ENCODE peak calls at places on chromosomes 13 and 19, in six cellular contexts. S is heart left ventricle, M is GM10248, G is HL-60, X is astrocyte, C is progenitor cell of endocrine pancreas. Z is an unnamed sample.

GRCh38 chr19:9940778-9941177 is 4.5 kb upstream of the OLFM2 start:
- DNase-seq in M (no peak), C (no peak), G (no peak), S (no peak), X (no peak), Z (no peak)

GRCh38 chr19:27773318-27774094 is 1439.4 kb downstream of the UQCRFS1 start:
- DNase-seq in G (no peak), S (no peak), M (no peak), C (no peak), X (no peak), Z (no peak)

GRCh38 chr13:42001580-42001979 is 40.7 kb upstream of the VWA8 start:
- DNase-seq in C (no peak), M (no peak), S (no peak), G (no peak), X (peak), Z (peak)

GRCh38 chr19:43691755-43692154 is 21.8 kb upstream of the PLAUR start:
- DNase-seq in X (no peak), M (no peak), C (no peak), S (no peak), G (no peak), Z (no peak)

GRCh38 chr19:32104465-32105235 is 240.8 kb upstream of the ZNF507 start:
- DNase-seq in G (no peak), S (no peak), X (peak), M (no peak), C (peak), Z (no peak)

GRCh38 chr13:111049791-111050538 is 65.1 kb upstream of the ARHGEF7 start:
- DNase-seq in M (no peak), C (no peak), S (no peak), X (no peak), G (no peak), Z (no peak)

GRCh38 chr19:46201413-46202310 is 27.9 kb upstream of the IGFL1 start:
- DNase-seq in G (no peak), X (no peak), C (no peak), M (no peak), S (no peak), Z (no peak)

GRCh38 chr13:46484561-46484960 is 68.4 kb upstream of the LRCH1 start:
- DNase-seq in C (no peak), X (no peak), S (no peak), M (no peak), G (no peak), Z (no peak)

GRCh38 chr19:45177817-45178261 is at the start of gene TRAPPC6A:
- DNase-seq in X (peak), S (no peak), G (peak), M (no peak), C (no peak), Z (no peak)

GRCh38 chr19:22919946-22920345 is 83.0 kb downstream of the ZNF728 start:
- DNase-seq in G (no peak), S (no peak), X (no peak), M (no peak), C (no peak), Z (no peak)

GRCh38 chr19:50371914-50372475 is 4.3 kb upstream of the NR1H2 start:
- DNase-seq in C (no peak), X (no peak), S (no peak), G (peak), M (no peak), Z (no peak)

GRCh38 chr13:113746671-113747070 is 12.4 kb upstream of the TMEM255B start:
- DNase-seq in S (no peak), G (no peak), C (no peak), M (no peak), X (no peak), Z (no peak)

GRCh38 chr19:13856530-13856929 is 20.4 kb upstream of the NANOS3 start:
- DNase-seq in S (no peak), G (no peak), C (no peak), M (no peak), X (no peak), Z (no peak)

GRCh38 chr13:73224708-73225107 is 165.9 kb downstream of the KLF5 start:
- DNase-seq in X (peak), S (no peak), C (no peak), G (peak), M (no peak), Z (no peak)

GRCh38 chr13:73225983-73226382 is 167.2 kb downstream of the KLF5 start:
- DNase-seq in M (no peak), C (no peak), X (no peak), S (no peak), G (no peak), Z (no peak)

GRCh38 chr13:73231456-73231855 is 172.7 kb downstream of the KLF5 start:
- DNase-seq in C (no peak), G (no peak), M (no peak), S (no peak), X (no peak), Z (no peak)

GRCh38 chr13:73230714-73231113 is 171.9 kb downstream of the KLF5 start:
- DNase-seq in S (no peak), G (peak), M (no peak), X (no peak), C (no peak), Z (no peak)

GRCh38 chr13:73228546-73228945 is 169.7 kb downstream of the KLF5 start:
- DNase-seq in X (no peak), S (no peak), G (no peak), C (no peak), M (no peak), Z (no peak)
- TF ChIP-seq CTCF in X (no peak), S (no peak), G (no peak), C (no peak), M (no peak), Z (peak)

DNA sequence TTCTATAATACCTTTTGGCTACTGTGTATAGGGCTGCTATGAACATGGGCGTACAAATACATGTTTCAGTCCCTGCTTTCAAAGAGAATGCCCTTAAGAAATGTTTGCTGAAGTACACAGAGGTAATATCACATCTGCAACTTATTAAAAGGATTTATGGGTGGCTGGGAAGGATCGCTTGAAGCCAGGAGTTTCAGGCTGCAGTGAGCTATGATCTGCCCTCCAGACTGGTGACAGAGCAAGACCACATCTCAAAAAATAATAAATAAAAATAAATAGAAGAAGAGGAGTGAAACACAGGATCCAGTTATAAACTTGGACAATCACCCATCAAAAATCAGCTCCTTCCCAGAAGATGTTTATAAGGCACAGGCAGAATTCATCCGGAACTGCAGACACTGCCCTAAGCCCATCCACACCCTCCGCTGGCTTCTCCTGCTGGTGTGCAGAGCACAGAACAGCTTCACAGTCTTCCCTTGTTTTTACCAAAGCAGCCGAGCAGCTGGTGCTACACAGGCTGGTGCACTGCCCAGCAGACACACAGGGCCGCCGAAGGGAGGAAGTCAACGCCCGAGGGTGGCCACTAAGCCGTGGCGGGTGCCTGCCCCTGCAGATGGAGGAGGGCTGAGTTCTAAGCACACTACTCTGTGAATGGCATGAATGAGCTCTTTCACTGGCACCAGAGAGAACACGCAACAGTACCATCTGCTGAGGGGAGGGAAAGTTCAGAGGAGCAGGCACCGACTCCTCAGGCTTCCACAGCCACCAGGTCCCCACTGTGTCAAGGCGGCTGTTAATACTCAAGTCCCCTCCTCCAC is 44.0 kb downstream of the BRD4 start:
- DNase-seq in M (no peak), X (no peak), S (no peak), C (no peak), G (peak), Z (no peak)
- TF ChIP-seq CTCF in M (no peak), X (no peak), S (no peak), C (no peak), G (no peak), Z (no peak)

GRCh38 chr13:85719749-85720148 is 79.5 kb downstream of the SLITRK6 start:
- DNase-seq in C (no peak), S (no peak), M (no peak), G (no peak), X (no peak), Z (no peak)
- TF ChIP-seq CTCF in C (no peak), S (no peak), M (no peak), G (no peak), X (no peak), Z (no peak)

DNA sequence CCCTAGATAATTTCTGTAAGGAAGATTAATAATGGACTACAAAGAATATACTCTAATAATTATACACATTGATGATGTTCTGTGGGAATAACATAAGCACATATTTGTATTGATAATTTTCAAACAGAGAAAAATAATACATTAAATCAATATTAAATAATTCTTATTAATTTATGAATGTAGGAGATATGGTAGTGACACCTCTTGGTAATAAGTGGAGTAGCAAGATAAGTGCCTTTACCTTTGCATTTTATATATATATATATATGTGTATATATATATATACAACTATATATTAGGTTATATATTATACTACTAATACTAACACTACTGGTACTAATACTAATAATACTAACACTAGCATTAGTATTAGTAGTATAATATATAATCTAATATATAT is 905.8 kb downstream of the SLITRK1 start:
- DNase-seq in C (no peak), X (no peak), S (no peak), G (no peak), M (no peak), Z (no peak)
- TF ChIP-seq CTCF in C (peak), X (no peak), S (no peak), G (no peak), M (no peak), Z (peak)

GRCh38 chr19:33438016-33438671 is 64.6 kb downstream of the CEBPG start:
- DNase-seq in M (no peak), S (peak), C (no peak), X (peak), G (no peak), Z (peak)
- TF ChIP-seq CTCF in M (no peak), S (peak), C (no peak), X (no peak), G (no peak), Z (no peak)

DNA sequence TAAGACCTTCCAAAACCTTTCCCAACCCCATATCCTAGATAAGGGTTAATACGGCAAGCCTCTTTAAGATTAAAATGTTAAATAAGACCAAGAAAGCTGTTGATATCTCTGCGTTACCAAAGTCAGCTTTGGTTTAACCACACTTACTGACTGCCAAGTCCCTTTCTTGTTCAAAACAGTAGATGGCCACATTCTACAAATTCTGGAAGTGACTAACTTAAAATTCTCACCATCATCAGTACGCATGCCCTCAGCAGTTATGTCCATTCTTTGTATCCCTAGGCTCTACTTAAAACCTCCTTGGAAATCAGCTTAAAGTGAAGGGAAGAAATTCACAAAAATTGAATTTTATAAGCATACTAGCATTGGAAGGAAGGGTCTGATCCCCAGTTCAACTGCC is 23.6 kb downstream of the SOHLH2 start:
- DNase-seq in C (no peak), X (peak), S (no peak), M (no peak), G (no peak), Z (no peak)
- TF ChIP-seq CTCF in C (no peak), X (no peak), S (no peak), M (no peak), G (no peak), Z (no peak)

GRCh38 chr13:20188649-20189553 is 3.8 kb downstream of the GJB2 start:
- DNase-seq in G (peak), X (no peak), M (no peak), C (no peak), S (no peak), Z (no peak)
- TF ChIP-seq CTCF in G (peak), X (no peak), M (no peak), C (peak), S (no peak), Z (no peak)

DNA sequence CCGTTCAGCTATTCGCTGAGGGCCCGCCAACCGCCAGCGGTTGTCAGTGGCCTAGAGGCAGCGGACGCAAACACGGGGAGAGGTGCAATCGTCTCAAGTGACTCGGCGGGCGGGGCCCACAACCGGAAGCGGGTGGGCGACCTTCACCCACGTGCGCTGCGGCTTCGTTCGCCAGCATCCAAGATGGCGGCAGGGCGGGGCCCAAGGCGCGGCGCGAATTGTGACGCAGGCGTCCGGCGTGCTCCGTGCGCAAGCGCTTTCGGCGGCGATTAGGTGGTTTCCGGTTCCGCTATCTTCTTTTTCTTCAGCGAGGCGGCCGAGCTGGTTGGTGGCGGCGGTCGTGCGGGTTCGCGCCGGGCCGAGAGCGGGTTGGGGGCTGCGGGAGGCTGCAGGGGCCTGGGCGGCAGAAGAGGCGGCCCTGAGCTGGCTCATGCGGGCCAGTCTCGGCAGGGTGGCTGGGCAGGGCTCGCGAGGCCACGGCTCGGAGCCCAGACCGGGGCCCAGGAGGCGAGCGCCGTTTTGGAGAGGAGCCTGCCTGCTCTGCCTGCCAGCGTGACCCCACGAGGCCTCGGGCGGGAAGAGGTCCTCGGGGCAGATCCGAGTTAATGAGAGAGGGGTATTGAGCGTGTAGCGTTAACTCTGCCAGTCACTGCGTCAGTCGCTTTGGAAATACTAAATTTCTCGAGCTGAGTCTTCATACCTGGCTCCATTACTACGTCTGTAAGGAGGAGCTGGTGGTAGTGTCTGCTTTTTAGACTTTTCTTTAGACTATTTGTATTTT is at the start of gene UBA52:
- DNase-seq in C (peak), M (peak), G (peak), S (peak), X (peak), Z (peak)
- TF ChIP-seq CTCF in C (no peak), M (no peak), G (no peak), S (no peak), X (no peak), Z (no peak)

Z was measured in RWPE2.